ENCODE peak calls at places on chromosomes 2 and 18, in five cellular contexts. R, X, G, F and M are unnamed samples.
A peak's percentile ranks its signal among the peaks of the same experiment; 100 is the strongest.

GRCh38 chr2:102126169-102126568 is 16.4 kb upstream of the IL1R1 start:
- DNase-seq in R (no peak), X (no peak), G (no peak), F (no peak), M (no peak)

GRCh38 chr2:67574230-67574629 is 177.1 kb downstream of the ETAA1 start:
- DNase-seq in R (no peak), X (no peak), G (no peak), F (no peak), M (no peak)

GRCh38 chr2:85537600-85538506 is 1.1 kb upstream of the MAT2A start:
- DNase-seq in R (peak; percentile 68), X (peak; percentile 67), G (peak; percentile 65), F (no peak), M (no peak)

GRCh38 chr18:36942264-36942663 is 113.3 kb downstream of the KIAA1328 start:
- DNase-seq in R (no peak), X (no peak), G (peak; percentile 30), F (no peak), M (no peak)

GRCh38 chr2:46836295-46837111 is 79.1 kb downstream of the MCFD2 start:
- DNase-seq in R (no peak), X (no peak), G (no peak), F (no peak), M (peak; percentile 61)

GRCh38 chr18:48408727-48409590 is at the start of gene ZBTB7C:
- DNase-seq in R (peak; percentile 68), X (peak; percentile 37), G (no peak), F (no peak), M (no peak)

GRCh38 chr18:79465392-79465991 is 69.8 kb downstream of the NFATC1 start:
- DNase-seq in R (no peak), X (no peak), G (peak; percentile 68), F (no peak), M (no peak)

GRCh38 chr2:180056367-180057118 is 49.4 kb upstream of the CWC22 start:
- DNase-seq in R (no peak), X (no peak), G (peak; percentile 76), F (no peak), M (no peak)

GRCh38 chr2:189799531-189799930 is 15.3 kb downstream of the PMS1 start:
- DNase-seq in R (no peak), X (no peak), G (no peak), F (no peak), M (no peak)

GRCh38 chr2:54638774-54639187 is 84.7 kb upstream of the EML6 start:
- DNase-seq in R (no peak), X (no peak), G (no peak), F (no peak), M (no peak)
- H3K27ac ChIP-seq in R (peak overlapping the region; percentile 53), X (no peak overlapping the region), G (no peak overlapping the region), F (no peak overlapping the region), M (no peak overlapping the region)

GRCh38 chr2:164984428-164984827 is 29.1 kb upstream of the SLC38A11 start:
- DNase-seq in R (no peak), X (no peak), G (no peak), F (no peak), M (no peak)
- H3K27ac ChIP-seq in R (no peak overlapping the region), X (no peak overlapping the region), G (no peak overlapping the region), F (no peak overlapping the region), M (no peak overlapping the region)

GRCh38 chr2:217824223-217824622 is 178.6 kb downstream of the TNS1 start:
- DNase-seq in R (peak; percentile 30), X (no peak), G (no peak), F (no peak), M (no peak)
- H3K27ac ChIP-seq in R (peak overlapping the region; percentile 71), X (no peak overlapping the region), G (no peak overlapping the region), F (no peak overlapping the region), M (peak overlapping the region; percentile 59)

DNA sequence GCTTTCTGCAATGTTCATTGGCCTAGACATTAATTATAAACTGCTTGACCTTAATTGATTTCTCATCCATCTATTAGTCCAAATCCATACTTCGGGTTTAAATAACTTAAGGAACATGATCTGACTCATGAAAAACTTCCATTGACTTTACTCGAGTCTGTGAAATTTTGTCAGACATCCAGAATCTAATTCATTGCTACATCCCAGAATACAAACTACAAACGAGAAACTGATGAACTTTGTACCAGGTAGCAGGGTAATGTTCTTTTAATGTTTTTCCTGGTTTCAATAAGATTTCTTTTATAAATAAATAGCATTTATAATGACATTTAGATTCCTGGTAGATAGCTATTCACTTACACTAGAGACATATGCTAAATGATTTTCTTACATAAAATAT is 36.0 kb upstream of the IKZF2 start:
- DNase-seq in R (no peak), X (no peak), G (no peak), F (no peak), M (no peak)
- H3K27ac ChIP-seq in R (no peak overlapping the region), X (no peak overlapping the region), G (no peak overlapping the region), F (no peak overlapping the region), M (no peak overlapping the region)

GRCh38 chr2:172510582-172510981 is 45.3 kb upstream of the PDK1 start:
- DNase-seq in R (no peak), X (no peak), G (no peak), F (no peak), M (no peak)
- H3K27ac ChIP-seq in R (no peak overlapping the region), X (no peak overlapping the region), G (no peak overlapping the region), F (no peak overlapping the region), M (no peak overlapping the region)

DNA sequence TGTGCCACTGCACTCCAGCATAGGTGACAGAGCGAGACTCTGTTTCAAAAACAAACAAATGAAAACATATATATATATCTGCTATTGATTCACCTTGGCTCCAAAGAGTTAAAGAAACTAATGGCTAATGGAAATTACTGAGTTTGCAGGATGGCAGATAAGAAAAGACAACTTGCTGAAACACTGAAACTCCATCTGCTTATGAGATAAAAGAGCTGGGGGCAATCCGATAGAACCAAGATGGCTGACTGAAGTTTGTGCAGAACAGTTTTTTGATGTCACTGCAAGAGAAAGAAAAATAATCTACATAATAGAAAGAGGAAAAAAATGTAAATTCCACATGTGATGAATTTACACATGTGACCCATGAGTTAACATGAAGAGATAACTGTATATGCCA is 88.2 kb downstream of the LRATD1 start:
- DNase-seq in R (no peak), X (no peak), G (no peak), F (no peak), M (no peak)
- H3K27ac ChIP-seq in R (no peak overlapping the region), X (no peak overlapping the region), G (no peak overlapping the region), F (no peak overlapping the region), M (no peak overlapping the region)

GRCh38 chr2:96841707-96842495 is 1.9 kb downstream of the ANKRD23 start:
- DNase-seq in R (peak; percentile 30), X (no peak), G (peak; percentile 27), F (no peak), M (no peak)

GRCh38 chr2:96839875-96840850 is 3.7 kb downstream of the ANKRD23 start:
- DNase-seq in R (no peak), X (no peak), G (no peak), F (no peak), M (no peak)

GRCh38 chr2:96838345-96839287 is 5.2 kb downstream of the ANKRD23 start:
- DNase-seq in R (no peak), X (no peak), G (no peak), F (no peak), M (no peak)

GRCh38 chr2:96837575-96837974 is 6.2 kb downstream of the ANKRD23 start:
- DNase-seq in R (no peak), X (no peak), G (no peak), F (no peak), M (no peak)

GRCh38 chr2:96839288-96839874 is 4.4 kb downstream of the ANKRD23 start:
- DNase-seq in R (peak; percentile 81), X (peak; percentile 81), G (peak; percentile 73), F (peak; percentile 66), M (peak; percentile 78)
- H3K27ac ChIP-seq in R (no peak overlapping the region), X (no peak overlapping the region), G (no peak overlapping the region), F (peak overlapping the region; percentile 56), M (no peak overlapping the region)

GRCh38 chr18:21894619-21895367 is 154.2 kb downstream of the MIB1 start:
- DNase-seq in R (no peak), X (no peak), G (no peak), F (no peak), M (no peak)

GRCh38 chr18:21900594-21901352 is 160.2 kb downstream of the MIB1 start:
- DNase-seq in R (no peak), X (peak; percentile 56), G (no peak), F (no peak), M (no peak)

GRCh38 chr18:21897811-21898210 is 157.2 kb downstream of the MIB1 start:
- DNase-seq in R (no peak), X (peak; percentile 76), G (peak; percentile 71), F (no peak), M (no peak)

GRCh38 chr18:21901423-21901822 is 160.8 kb downstream of the MIB1 start:
- DNase-seq in R (no peak), X (no peak), G (no peak), F (no peak), M (no peak)

DNA sequence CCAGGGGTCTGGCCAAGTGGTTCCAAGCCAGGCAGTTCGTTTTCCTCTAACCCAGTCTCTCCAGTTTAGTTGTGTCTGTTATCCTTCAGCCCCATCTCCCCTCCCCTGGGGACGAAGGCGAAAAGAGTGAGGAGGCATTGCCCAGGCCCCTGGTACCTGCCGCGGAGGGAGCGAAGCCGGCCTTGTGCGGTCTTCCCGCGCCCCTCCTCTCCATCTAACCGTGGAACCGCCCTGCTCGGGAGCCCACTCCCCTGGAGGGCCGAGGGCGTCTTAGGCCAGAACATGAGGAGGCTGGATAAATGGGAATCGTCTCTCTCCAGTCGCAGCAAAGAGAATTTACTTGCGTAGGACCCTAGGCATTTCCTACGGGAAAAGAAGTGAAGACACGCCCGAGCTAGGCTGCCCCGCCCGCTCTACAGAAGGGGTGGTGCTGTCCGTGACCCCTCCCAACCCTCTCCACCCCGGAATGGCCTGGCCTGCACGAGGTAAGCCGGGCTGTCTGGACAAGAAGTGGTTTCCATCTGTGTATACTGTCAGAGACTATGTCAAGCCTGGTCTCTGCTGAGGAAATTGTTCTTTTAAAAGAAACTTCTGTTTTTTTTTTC is 156.2 kb downstream of the MIB1 start:
- DNase-seq in R (no peak), X (peak; percentile 28), G (peak; percentile 51), F (no peak), M (no peak)
- H3K27ac ChIP-seq in R (no peak overlapping the region), X (no peak overlapping the region), G (no peak overlapping the region), F (no peak overlapping the region), M (no peak overlapping the region)